ENCODE peak calls at places on chromosome 11, in eight cellular contexts. H is SK-N-DZ, D is germinal center, U is progenitor cell of endocrine pancreas, C is neural crest cell, Y is osteoblast, Z is left ventricle myocardium superior, O is HFF-Myc. G is an unnamed sample.

GRCh38 chr11:77474509-77475070 is 696 bp upstream of the PAK1 start:
- DNase-seq in C (no peak), H (no peak), U (no peak), Y (peak; percentile 43), Z (no peak), D (no peak), O (no peak), G (no peak)

GRCh38 chr11:15716550-15716949 is 601.8 kb downstream of the INSC start:
- DNase-seq in Z (peak; percentile 31), U (no peak), C (no peak), O (no peak), Y (no peak), D (no peak), H (no peak), G (no peak)

GRCh38 chr11:93515438-93515837 is 27.8 kb downstream of the SMCO4 start:
- DNase-seq in D (no peak), H (no peak), U (no peak), Z (no peak), O (no peak), C (no peak), Y (no peak), G (no peak)

GRCh38 chr11:104968856-104969776 is 742 bp upstream of the CASP4 start:
- DNase-seq in D (no peak), H (peak; percentile 8), O (no peak), U (no peak), Y (peak; percentile 37), Z (peak; percentile 44), C (no peak), G (peak; percentile 30)

GRCh38 chr11:83687787-83688186 is 401.6 kb upstream of the CCDC90B start:
- DNase-seq in O (no peak), Y (no peak), U (no peak), H (no peak), D (no peak), C (no peak), Z (no peak), G (no peak)

GRCh38 chr11:116499396-116500001 is 273.3 kb downstream of the BUD13 start:
- DNase-seq in U (peak; percentile 77), O (peak; percentile 2), Y (peak; percentile 92), C (peak; percentile 94), H (peak; percentile 18), Z (peak; percentile 76), D (peak; percentile 53), G (no peak)

GRCh38 chr11:103035656-103036434 is 56.1 kb downstream of the DCUN1D5 start:
- DNase-seq in U (no peak), D (peak; percentile 55), Z (no peak), Y (peak; percentile 42), H (peak; percentile 35), O (peak; percentile 86), C (peak; percentile 9), G (peak; percentile 55)

GRCh38 chr11:19912206-19913118 is 199.8 kb downstream of the NAV2 start:
- DNase-seq in Z (no peak), D (no peak), H (no peak), Y (no peak), O (no peak), U (no peak), C (no peak), G (no peak)

GRCh38 chr11:75706260-75706729 is 11.3 kb upstream of the MOGAT2 start:
- DNase-seq in Y (peak; percentile 94), U (peak; percentile 25), O (peak; percentile 30), Z (peak; percentile 77), C (peak; percentile 74), D (peak; percentile 83), H (peak; percentile 83), G (peak; percentile 30)

GRCh38 chr11:100581318-100581717 is 105.8 kb upstream of the ARHGAP42 start:
- DNase-seq in Y (no peak), D (no peak), Z (no peak), O (no peak), H (no peak), U (no peak), C (no peak), G (no peak)

GRCh38 chr11:71342116-71342515 is 89.7 kb upstream of the SHANK2 start:
- DNase-seq in Y (peak; percentile 54), D (no peak), Z (no peak), O (no peak), U (no peak), C (no peak), H (no peak), G (no peak)

GRCh38 chr11:31786996-31787685 is 24.0 kb downstream of the PAX6 start:
- DNase-seq in C (no peak), D (no peak), H (no peak), O (no peak), Y (no peak), U (no peak), Z (no peak), G (no peak)

GRCh38 chr11:57978686-57979531 is 44.8 kb upstream of the OR9Q1 start:
- DNase-seq in Z (no peak), D (no peak), U (no peak), O (no peak), H (no peak), Y (no peak), C (no peak), G (no peak)

GRCh38 chr11:104856607-104857006 is 41.7 kb downstream of the CASP12 start:
- DNase-seq in U (no peak), H (no peak), O (no peak), C (no peak), Y (no peak), D (no peak), Z (no peak), G (no peak)

GRCh38 chr11:29452131-29452530 is 564.7 kb downstream of the KCNA4 start:
- DNase-seq in O (no peak), Y (no peak), D (no peak), Z (no peak), C (no peak), H (no peak), U (no peak), G (no peak)

GRCh38 chr11:2777396-2777795 is 77.6 kb upstream of the KCNQ1OT1 start:
- DNase-seq in U (no peak), C (peak; percentile 0), D (no peak), O (no peak), Z (peak; percentile 25), H (no peak), Y (peak; percentile 87), G (no peak)

GRCh38 chr11:47020793-47021624 is 84.4 kb downstream of the CSTPP1 start:
- DNase-seq in H (no peak), U (no peak), Z (no peak), C (no peak), D (no peak), Y (no peak), O (no peak), G (no peak)

GRCh38 chr11:115990004-115990447 is 485.8 kb upstream of the CADM1 start:
- DNase-seq in D (peak; percentile 35), H (no peak), U (no peak), Z (peak; percentile 53), Y (no peak), C (peak; percentile 44), O (no peak), G (no peak)

GRCh38 chr11:129846508-129847335 is 31.1 kb downstream of the TMEM45B start:
- DNase-seq in Z (no peak), U (no peak), C (no peak), H (no peak), D (no peak), O (peak; percentile 79), Y (peak; percentile 93), G (no peak)